ENCODE peak calls at places on chromosomes 13 and 19, in ten cellular contexts. One of them, this sample, is unnamed.

GRCh38 chr19:7340959-7341837 is 7.5 kb upstream of the ARHGEF18 start:
- DNase-seq in RWPE2: no peak
- DNase-seq in ascending aorta: no peak
- DNase-seq in uterus: peak; percentile 85
- DNase-seq in transverse colon: peak; percentile 90
- DNase-seq in lower lobe of right lung: peak; percentile 85
- DNase-seq in sigmoid colon: peak; percentile 89
- DNase-seq in right atrium auricular region: peak; percentile 91
- DNase-seq in cardiac muscle cell: peak; percentile 85
- DNase-seq in left ventricle myocardium inferior: peak; percentile 82
- DNase-seq in this sample: peak; percentile 92

GRCh38 chr13:110405597-110406450 is 98.7 kb downstream of the COL4A2 start:
- DNase-seq in RWPE2: no peak
- DNase-seq in ascending aorta: no peak
- DNase-seq in uterus: no peak
- DNase-seq in transverse colon: no peak
- DNase-seq in lower lobe of right lung: no peak
- DNase-seq in sigmoid colon: no peak
- DNase-seq in right atrium auricular region: no peak
- DNase-seq in cardiac muscle cell: no peak
- DNase-seq in left ventricle myocardium inferior: no peak
- DNase-seq in this sample: no peak

GRCh38 chr13:96075953-96076543 is 13.9 kb upstream of the HS6ST3 start:
- DNase-seq in RWPE2: no peak
- DNase-seq in ascending aorta: no peak
- DNase-seq in uterus: no peak
- DNase-seq in transverse colon: no peak
- DNase-seq in lower lobe of right lung: no peak
- DNase-seq in sigmoid colon: no peak
- DNase-seq in right atrium auricular region: no peak
- DNase-seq in cardiac muscle cell: peak; percentile 48
- DNase-seq in left ventricle myocardium inferior: no peak
- DNase-seq in this sample: no peak

GRCh38 chr19:40610396-40611064 is 9.4 kb downstream of the LTBP4 start:
- DNase-seq in RWPE2: peak; percentile 63
- DNase-seq in ascending aorta: no peak
- DNase-seq in uterus: no peak
- DNase-seq in transverse colon: peak; percentile 73
- DNase-seq in lower lobe of right lung: peak; percentile 85
- DNase-seq in sigmoid colon: peak; percentile 83
- DNase-seq in right atrium auricular region: no peak
- DNase-seq in cardiac muscle cell: no peak
- DNase-seq in left ventricle myocardium inferior: peak; percentile 74
- DNase-seq in this sample: peak; percentile 82

GRCh38 chr13:62110079-62110478 is 694.4 kb upstream of the PCDH20 start:
- DNase-seq in RWPE2: no peak
- DNase-seq in ascending aorta: no peak
- DNase-seq in uterus: no peak
- DNase-seq in transverse colon: no peak
- DNase-seq in lower lobe of right lung: no peak
- DNase-seq in sigmoid colon: no peak
- DNase-seq in right atrium auricular region: no peak
- DNase-seq in cardiac muscle cell: no peak
- DNase-seq in left ventricle myocardium inferior: no peak
- DNase-seq in this sample: no peak

GRCh38 chr19:16309653-16310052 is 15.0 kb upstream of the KLF2 start:
- DNase-seq in RWPE2: no peak
- DNase-seq in ascending aorta: no peak
- DNase-seq in uterus: no peak
- DNase-seq in transverse colon: no peak
- DNase-seq in lower lobe of right lung: no peak
- DNase-seq in sigmoid colon: no peak
- DNase-seq in right atrium auricular region: no peak
- DNase-seq in cardiac muscle cell: no peak
- DNase-seq in left ventricle myocardium inferior: no peak
- DNase-seq in this sample: no peak

GRCh38 chr19:49983645-49984229 is 22.8 kb upstream of the SIGLEC11 start:
- DNase-seq in RWPE2: no peak
- DNase-seq in ascending aorta: no peak
- DNase-seq in uterus: peak; percentile 48
- DNase-seq in transverse colon: peak; percentile 68
- DNase-seq in lower lobe of right lung: peak; percentile 69
- DNase-seq in sigmoid colon: no peak
- DNase-seq in right atrium auricular region: peak; percentile 65
- DNase-seq in cardiac muscle cell: peak; percentile 52
- DNase-seq in left ventricle myocardium inferior: peak; percentile 32
- DNase-seq in this sample: peak; percentile 71

GRCh38 chr13:71274923-71275593 is 591.9 kb downstream of the DACH1 start:
- DNase-seq in RWPE2: no peak
- DNase-seq in ascending aorta: no peak
- DNase-seq in uterus: no peak
- DNase-seq in transverse colon: no peak
- DNase-seq in lower lobe of right lung: no peak
- DNase-seq in sigmoid colon: no peak
- DNase-seq in right atrium auricular region: no peak
- DNase-seq in cardiac muscle cell: no peak
- DNase-seq in left ventricle myocardium inferior: no peak
- DNase-seq in this sample: no peak

GRCh38 chr13:97257800-97258799 is 36.0 kb downstream of the MBNL2 start:
- DNase-seq in RWPE2: no peak
- DNase-seq in ascending aorta: peak; percentile 18
- DNase-seq in uterus: peak; percentile 77
- DNase-seq in transverse colon: no peak
- DNase-seq in lower lobe of right lung: no peak
- DNase-seq in sigmoid colon: peak; percentile 83
- DNase-seq in right atrium auricular region: peak; percentile 94
- DNase-seq in cardiac muscle cell: peak; percentile 96
- DNase-seq in left ventricle myocardium inferior: peak; percentile 40
- DNase-seq in this sample: no peak

GRCh38 chr19:38719761-38720558 is 24.3 kb downstream of the CAPN12 start:
- DNase-seq in RWPE2: no peak
- DNase-seq in ascending aorta: no peak
- DNase-seq in uterus: no peak
- DNase-seq in transverse colon: no peak
- DNase-seq in lower lobe of right lung: no peak
- DNase-seq in sigmoid colon: no peak
- DNase-seq in right atrium auricular region: no peak
- DNase-seq in cardiac muscle cell: no peak
- DNase-seq in left ventricle myocardium inferior: no peak
- DNase-seq in this sample: no peak

GRCh38 chr19:38721977-38722773 is 22.1 kb downstream of the CAPN12 start:
- DNase-seq in RWPE2: no peak
- DNase-seq in ascending aorta: no peak
- DNase-seq in uterus: no peak
- DNase-seq in transverse colon: no peak
- DNase-seq in lower lobe of right lung: no peak
- DNase-seq in sigmoid colon: no peak
- DNase-seq in right atrium auricular region: peak; percentile 80
- DNase-seq in cardiac muscle cell: peak; percentile 69
- DNase-seq in left ventricle myocardium inferior: peak; percentile 71
- DNase-seq in this sample: no peak

GRCh38 chr19:38721496-38721895 is 22.8 kb downstream of the CAPN12 start:
- DNase-seq in RWPE2: no peak
- DNase-seq in ascending aorta: no peak
- DNase-seq in uterus: no peak
- DNase-seq in transverse colon: no peak
- DNase-seq in lower lobe of right lung: no peak
- DNase-seq in sigmoid colon: no peak
- DNase-seq in right atrium auricular region: no peak
- DNase-seq in cardiac muscle cell: no peak
- DNase-seq in left ventricle myocardium inferior: no peak
- DNase-seq in this sample: no peak

GRCh38 chr19:38718747-38719543 is 25.3 kb downstream of the CAPN12 start:
- DNase-seq in RWPE2: no peak
- DNase-seq in ascending aorta: no peak
- DNase-seq in uterus: no peak
- DNase-seq in transverse colon: no peak
- DNase-seq in lower lobe of right lung: peak; percentile 67
- DNase-seq in sigmoid colon: peak; percentile 85
- DNase-seq in right atrium auricular region: no peak
- DNase-seq in cardiac muscle cell: peak; percentile 70
- DNase-seq in left ventricle myocardium inferior: peak; percentile 75
- DNase-seq in this sample: no peak

GRCh38 chr19:38720559-38721236 is 23.6 kb downstream of the CAPN12 start:
- DNase-seq in RWPE2: no peak
- DNase-seq in ascending aorta: no peak
- DNase-seq in uterus: no peak
- DNase-seq in transverse colon: no peak
- DNase-seq in lower lobe of right lung: no peak
- DNase-seq in sigmoid colon: no peak
- DNase-seq in right atrium auricular region: no peak
- DNase-seq in cardiac muscle cell: no peak
- DNase-seq in left ventricle myocardium inferior: no peak
- DNase-seq in this sample: no peak
- H3K4me1 ChIP-seq in RWPE2: no peaks in the 10 kb centered on the region
- H3K4me1 ChIP-seq in ascending aorta: peaks cover 4% of the 10 kb centered on the region
- H3K4me1 ChIP-seq in uterus: peaks cover 5% of the 10 kb centered on the region
- H3K4me1 ChIP-seq in transverse colon: no peaks in the 10 kb centered on the region
- H3K4me1 ChIP-seq in lower lobe of right lung: peaks cover 30% of the 10 kb centered on the region
- H3K4me1 ChIP-seq in sigmoid colon: no peaks in the 10 kb centered on the region
- H3K4me1 ChIP-seq in right atrium auricular region: peaks cover 76% of the 10 kb centered on the region
- H3K4me1 ChIP-seq in cardiac muscle cell: peaks cover 15% of the 10 kb centered on the region
- H3K4me1 ChIP-seq in left ventricle myocardium inferior: peaks cover 92% of the 10 kb centered on the region
- H3K4me1 ChIP-seq in this sample: no peaks in the 10 kb centered on the region

GRCh38 chr13:43864921-43865320 is 14.6 kb downstream of the CCDC122 start:
- DNase-seq in RWPE2: no peak
- DNase-seq in ascending aorta: no peak
- DNase-seq in uterus: no peak
- DNase-seq in transverse colon: no peak
- DNase-seq in lower lobe of right lung: no peak
- DNase-seq in sigmoid colon: no peak
- DNase-seq in right atrium auricular region: no peak
- DNase-seq in cardiac muscle cell: no peak
- DNase-seq in left ventricle myocardium inferior: no peak
- DNase-seq in this sample: no peak

GRCh38 chr13:43861863-43862262 is 17.7 kb downstream of the CCDC122 start:
- DNase-seq in RWPE2: no peak
- DNase-seq in ascending aorta: no peak
- DNase-seq in uterus: no peak
- DNase-seq in transverse colon: no peak
- DNase-seq in lower lobe of right lung: no peak
- DNase-seq in sigmoid colon: no peak
- DNase-seq in right atrium auricular region: no peak
- DNase-seq in cardiac muscle cell: no peak
- DNase-seq in left ventricle myocardium inferior: no peak
- DNase-seq in this sample: no peak

DNA sequence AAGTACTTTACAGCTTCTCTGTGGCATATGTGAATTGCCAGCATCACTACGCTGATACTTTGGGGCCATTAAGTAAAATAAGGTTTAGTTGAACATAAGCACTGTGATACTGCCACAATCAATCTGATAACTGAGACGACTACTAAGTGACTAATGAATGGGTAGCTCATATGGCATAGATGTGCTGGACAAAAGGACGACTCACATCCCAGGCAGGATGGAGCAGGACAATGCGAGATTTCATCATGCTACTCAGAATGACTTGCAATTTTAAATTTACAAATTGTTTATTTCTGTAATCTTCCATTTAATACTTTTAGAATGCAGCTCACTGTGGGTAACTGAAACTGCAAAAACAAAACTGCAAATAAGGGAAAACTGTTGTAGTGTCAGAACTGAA is 13.6 kb downstream of the CCDC122 start:
- DNase-seq in RWPE2: no peak
- DNase-seq in ascending aorta: no peak
- DNase-seq in uterus: no peak
- DNase-seq in transverse colon: no peak
- DNase-seq in lower lobe of right lung: no peak
- DNase-seq in sigmoid colon: no peak
- DNase-seq in right atrium auricular region: no peak
- DNase-seq in cardiac muscle cell: peak; percentile 51
- DNase-seq in left ventricle myocardium inferior: no peak
- DNase-seq in this sample: no peak
- TF ChIP-seq CTCF in RWPE2: no peak
- TF ChIP-seq CTCF in ascending aorta: no peak
- TF ChIP-seq CTCF in uterus: no peak
- TF ChIP-seq CTCF in transverse colon: no peak
- TF ChIP-seq CTCF in lower lobe of right lung: no peak
- TF ChIP-seq CTCF in sigmoid colon: no peak
- TF ChIP-seq CTCF in right atrium auricular region: no peak
- TF ChIP-seq CTCF in cardiac muscle cell: no peak
- TF ChIP-seq CTCF in left ventricle myocardium inferior: no peak
- TF ChIP-seq CTCF in this sample: no peak

GRCh38 chr13:27797228-27797624 is 4.9 kb downstream of the GSX1 start:
- DNase-seq in RWPE2: no peak
- DNase-seq in ascending aorta: no peak
- DNase-seq in uterus: no peak
- DNase-seq in transverse colon: no peak
- DNase-seq in lower lobe of right lung: no peak
- DNase-seq in sigmoid colon: no peak
- DNase-seq in right atrium auricular region: no peak
- DNase-seq in cardiac muscle cell: peak; percentile 39
- DNase-seq in left ventricle myocardium inferior: no peak
- DNase-seq in this sample: no peak

GRCh38 chr13:27795718-27796019 is 3.4 kb downstream of the GSX1 start:
- DNase-seq in RWPE2: no peak
- DNase-seq in ascending aorta: no peak
- DNase-seq in uterus: no peak
- DNase-seq in transverse colon: no peak
- DNase-seq in lower lobe of right lung: no peak
- DNase-seq in sigmoid colon: no peak
- DNase-seq in right atrium auricular region: no peak
- DNase-seq in cardiac muscle cell: no peak
- DNase-seq in left ventricle myocardium inferior: no peak
- DNase-seq in this sample: no peak

GRCh38 chr13:27794075-27794691 is 1.9 kb downstream of the GSX1 start:
- DNase-seq in RWPE2: no peak
- DNase-seq in ascending aorta: no peak
- DNase-seq in uterus: no peak
- DNase-seq in transverse colon: no peak
- DNase-seq in lower lobe of right lung: no peak
- DNase-seq in sigmoid colon: no peak
- DNase-seq in right atrium auricular region: no peak
- DNase-seq in cardiac muscle cell: no peak
- DNase-seq in left ventricle myocardium inferior: no peak
- DNase-seq in this sample: no peak

GRCh38 chr13:27794921-27795717 is 2.8 kb downstream of the GSX1 start:
- DNase-seq in RWPE2: no peak
- DNase-seq in ascending aorta: no peak
- DNase-seq in uterus: no peak
- DNase-seq in transverse colon: no peak
- DNase-seq in lower lobe of right lung: no peak
- DNase-seq in sigmoid colon: no peak
- DNase-seq in right atrium auricular region: no peak
- DNase-seq in cardiac muscle cell: no peak
- DNase-seq in left ventricle myocardium inferior: no peak
- DNase-seq in this sample: no peak

GRCh38 chr13:27796544-27797227 is 4.4 kb downstream of the GSX1 start:
- DNase-seq in RWPE2: no peak
- DNase-seq in ascending aorta: no peak
- DNase-seq in uterus: no peak
- DNase-seq in transverse colon: no peak
- DNase-seq in lower lobe of right lung: no peak
- DNase-seq in sigmoid colon: no peak
- DNase-seq in right atrium auricular region: no peak
- DNase-seq in cardiac muscle cell: no peak
- DNase-seq in left ventricle myocardium inferior: no peak
- DNase-seq in this sample: no peak
- H3K4me3 ChIP-seq in RWPE2: no peak overlapping the region
- H3K4me3 ChIP-seq in ascending aorta: no peak overlapping the region
- H3K4me3 ChIP-seq in uterus: no peak overlapping the region
- H3K4me3 ChIP-seq in transverse colon: no peak overlapping the region
- H3K4me3 ChIP-seq in lower lobe of right lung: no peak overlapping the region
- H3K4me3 ChIP-seq in sigmoid colon: no peak overlapping the region
- H3K4me3 ChIP-seq in right atrium auricular region: no peak overlapping the region
- H3K4me3 ChIP-seq in cardiac muscle cell: no peak overlapping the region
- H3K4me3 ChIP-seq in left ventricle myocardium inferior: no peak overlapping the region
- H3K4me3 ChIP-seq in this sample: no peak overlapping the region

GRCh38 chr13:46603165-46603603 is 50.2 kb downstream of the LRCH1 start:
- DNase-seq in RWPE2: no peak
- DNase-seq in ascending aorta: no peak
- DNase-seq in uterus: no peak
- DNase-seq in transverse colon: no peak
- DNase-seq in lower lobe of right lung: no peak
- DNase-seq in sigmoid colon: no peak
- DNase-seq in right atrium auricular region: no peak
- DNase-seq in cardiac muscle cell: peak; percentile 44
- DNase-seq in left ventricle myocardium inferior: no peak
- DNase-seq in this sample: no peak
- H3K4me1 ChIP-seq in RWPE2: peaks cover 49% of the 10 kb centered on the region
- H3K4me1 ChIP-seq in ascending aorta: peaks cover 2% of the 10 kb centered on the region
- H3K4me1 ChIP-seq in uterus: no peaks in the 10 kb centered on the region
- H3K4me1 ChIP-seq in transverse colon: peaks cover 96% of the 10 kb centered on the region
- H3K4me1 ChIP-seq in lower lobe of right lung: peaks cover 85% of the 10 kb centered on the region
- H3K4me1 ChIP-seq in sigmoid colon: no peaks in the 10 kb centered on the region
- H3K4me1 ChIP-seq in right atrium auricular region: peaks cover 73% of the 10 kb centered on the region
- H3K4me1 ChIP-seq in cardiac muscle cell: peaks cover 31% of the 10 kb centered on the region
- H3K4me1 ChIP-seq in left ventricle myocardium inferior: peaks cover 96% of the 10 kb centered on the region
- H3K4me1 ChIP-seq in this sample: peaks cover 32% of the 10 kb centered on the region

This sample was measured in mucosa of descending colon.